ENCODE peak calls at places on chromosome 5, in four cellular contexts. W is K562, L is HepG2, Q is GM12878. E is an unnamed sample.

GRCh38 chr5:63916786-63917185 is 45.5 kb downstream of the HTR1A start:
- DNase-seq in W (no peak), L (no peak), Q (no peak), E (no peak)

GRCh38 chr5:85148701-85149100 is 764.0 kb upstream of the EDIL3 start:
- DNase-seq in W (no peak), L (no peak), Q (no peak), E (no peak)

GRCh38 chr5:135436856-135437795 is 10.0 kb downstream of the DCANP1 start:
- DNase-seq in W (peak), L (no peak), Q (no peak), E (no peak)

GRCh38 chr5:173864126-173865075 is 23.7 kb upstream of the CPEB4 start:
- DNase-seq in W (no peak), L (peak), Q (no peak), E (no peak)

GRCh38 chr5:96049398-96050272 is 88.0 kb upstream of the ELL2 start:
- DNase-seq in W (no peak), L (no peak), Q (no peak), E (no peak)

GRCh38 chr5:167284491-167284890 is 1007.0 kb upstream of the WWC1 start:
- DNase-seq in W (no peak), L (no peak), Q (no peak), E (no peak)

GRCh38 chr5:158382473-158382872 is 523.5 kb upstream of the CLINT1 start:
- DNase-seq in W (no peak), L (no peak), Q (no peak), E (no peak)

GRCh38 chr5:135866044-135866443 is 29.6 kb downstream of the IL9 start:
- DNase-seq in W (no peak), L (no peak), Q (no peak), E (no peak)

GRCh38 chr5:179880066-179880650 is 21.5 kb upstream of the MRNIP start:
- DNase-seq in W (no peak), L (no peak), Q (no peak), E (no peak)

GRCh38 chr5:37197340-37198050 is 51.7 kb downstream of the CPLANE1 start:
- DNase-seq in W (no peak), L (no peak), Q (no peak), E (no peak)

GRCh38 chr5:89582768-89583339 is 699.9 kb upstream of the MEF2C start:
- DNase-seq in W (no peak), L (no peak), Q (no peak), E (no peak)

GRCh38 chr5:134503088-134503936 is 22.2 kb upstream of the JADE2 start:
- DNase-seq in W (peak), L (peak), Q (peak), E (peak)

GRCh38 chr5:171418982-171419662 is at the start of gene FGF18:
- DNase-seq in W (peak), L (peak), Q (no peak), E (peak)

GRCh38 chr5:172007795-172008465 is 1.5 kb upstream of the FBXW11 start:
- DNase-seq in W (no peak), L (no peak), Q (no peak), E (no peak)

GRCh38 chr5:82975396-82975795 is 101.8 kb downstream of the TMEM167A start:
- DNase-seq in W (no peak), L (no peak), Q (no peak), E (no peak)

GRCh38 chr5:134874831-134875655 is 872 bp downstream of the TXNDC15 start:
- DNase-seq in W (peak), L (peak), Q (no peak), E (no peak)

GRCh38 chr5:126446498-126447224 is 23.5 kb downstream of the GRAMD2B start:
- DNase-seq in W (no peak), L (no peak), Q (no peak), E (no peak)

GRCh38 chr5:99187611-99188010 is 258.8 kb upstream of the CHD1 start:
- DNase-seq in W (no peak), L (no peak), Q (no peak), E (no peak)

GRCh38 chr5:53578854-53579253 is 18.4 kb downstream of the NDUFS4 start:
- DNase-seq in W (no peak), L (no peak), Q (no peak), E (no peak)

GRCh38 chr5:14476791-14477435 is 104.7 kb upstream of the OTULINL start:
- DNase-seq in W (no peak), L (no peak), Q (no peak), E (no peak)

GRCh38 chr5:178241259-178241658 is 8.7 kb upstream of the PHYKPL start:
- DNase-seq in W (no peak), L (no peak), Q (no peak), E (no peak)

GRCh38 chr5:138506370-138507113 is 36.5 kb downstream of the ETF1 start:
- DNase-seq in W (no peak), L (peak), Q (no peak), E (no peak)

GRCh38 chr5:127959152-127959764 is 124.3 kb upstream of the SLC12A2 start:
- DNase-seq in W (no peak), L (peak), Q (no peak), E (no peak)

GRCh38 chr5:54944364-54944763 is 41.0 kb downstream of the ESM1 start:
- DNase-seq in W (peak), L (no peak), Q (no peak), E (no peak)

GRCh38 chr5:170479484-170479883 is 24.3 kb upstream of the KCNIP1 start:
- DNase-seq in W (no peak), L (no peak), Q (no peak), E (no peak)

GRCh38 chr5:14032944-14033343 is 88.5 kb upstream of the DNAH5 start:
- DNase-seq in W (no peak), L (no peak), Q (no peak), E (no peak)

GRCh38 chr5:137221914-137222313 is 277.2 kb downstream of the SPOCK1 start:
- DNase-seq in W (no peak), L (no peak), Q (no peak), E (no peak)

GRCh38 chr5:177027665-177028064 is 5.2 kb downstream of the ZNF346 start:
- DNase-seq in W (no peak), L (no peak), Q (no peak), E (no peak)

GRCh38 chr5:73464016-73464745 is 15.6 kb upstream of the FOXD1 start:
- DNase-seq in W (no peak), L (no peak), Q (no peak), E (no peak)

GRCh38 chr5:90709323-90710148 is 150.9 kb downstream of the ADGRV1 start:
- DNase-seq in W (peak), L (peak), Q (no peak), E (peak)

GRCh38 chr5:476814-477175 is 33.8 kb downstream of the EXOC3 start:
- DNase-seq in W (no peak), L (no peak), Q (no peak), E (no peak)

GRCh38 chr5:76617229-76617628 is 6.0 kb downstream of the F2RL2 start:
- DNase-seq in W (no peak), L (no peak), Q (no peak), E (no peak)

GRCh38 chr5:36944607-36945225 is 68.1 kb downstream of the NIPBL start:
- DNase-seq in W (peak), L (peak), Q (no peak), E (no peak)

GRCh38 chr5:104352954-104353353 is 790.4 kb upstream of the NUDT12 start:
- DNase-seq in W (no peak), L (no peak), Q (no peak), E (no peak)
- TF ChIP-seq CBFB in W (no peak), L (no peak), Q (no peak), E (no peak)

DNA sequence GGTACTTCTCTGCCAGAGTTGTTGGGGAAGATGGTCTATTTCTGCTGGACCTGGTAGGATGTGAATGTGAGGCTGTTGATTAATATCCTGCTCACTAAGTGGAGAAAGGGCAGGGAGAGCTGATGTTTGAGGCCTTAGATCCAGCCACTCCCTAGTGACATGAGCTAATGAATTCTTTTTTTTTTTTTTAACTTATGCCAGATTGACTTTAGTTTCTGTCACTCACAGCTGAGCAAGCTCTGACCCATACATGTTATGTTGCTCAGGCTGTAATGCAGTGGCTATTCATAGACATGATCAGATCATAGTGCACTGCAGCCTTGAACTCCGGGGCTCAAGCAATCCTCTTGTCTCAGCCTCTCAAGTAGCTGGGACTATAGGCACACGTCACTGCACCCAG is 75.1 kb upstream of the SPRY4 start:
- DNase-seq in W (no peak), L (no peak), Q (no peak), E (no peak)
- TF ChIP-seq CBFB in W (no peak), L (no peak), Q (no peak), E (no peak)

GRCh38 chr5:156326718-156327259 is at the start of gene SGCD:
- DNase-seq in W (no peak), L (no peak), Q (no peak), E (no peak)
- TF ChIP-seq CBFB in W (no peak), L (no peak), Q (no peak), E (no peak)

GRCh38 chr5:31703757-31704156 is 64.8 kb downstream of the PDZD2 start:
- DNase-seq in W (no peak), L (no peak), Q (no peak), E (no peak)

GRCh38 chr5:31702709-31703108 is 63.8 kb downstream of the PDZD2 start:
- DNase-seq in W (no peak), L (no peak), Q (no peak), E (no peak)

GRCh38 chr5:31706186-31706585 is 67.3 kb downstream of the PDZD2 start:
- DNase-seq in W (no peak), L (no peak), Q (no peak), E (no peak)

GRCh38 chr5:31698667-31699066 is 59.7 kb downstream of the PDZD2 start:
- DNase-seq in W (no peak), L (no peak), Q (no peak), E (no peak)

DNA sequence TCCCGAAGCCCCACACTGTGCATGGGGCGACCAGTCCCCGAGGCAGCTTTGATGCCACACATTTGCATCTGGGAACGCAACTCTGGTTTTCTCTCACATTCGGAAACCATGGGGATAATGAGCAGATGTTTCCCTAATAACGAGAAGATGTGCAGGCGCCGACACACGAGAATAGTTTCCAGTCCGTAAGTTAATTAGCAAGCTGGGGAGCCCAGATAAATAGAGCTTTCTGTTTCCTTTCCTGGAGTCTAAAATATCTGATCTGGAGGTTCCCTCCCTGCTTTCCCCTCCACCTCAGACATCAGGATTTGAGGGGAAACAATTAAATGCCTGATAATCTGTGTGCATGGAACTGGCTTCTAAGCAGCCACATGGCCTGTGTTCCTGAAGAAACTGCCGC is 62.7 kb downstream of the PDZD2 start:
- DNase-seq in W (no peak), L (no peak), Q (no peak), E (no peak)
- TF ChIP-seq CBFB in W (no peak), L (no peak), Q (no peak), E (no peak)

DNA sequence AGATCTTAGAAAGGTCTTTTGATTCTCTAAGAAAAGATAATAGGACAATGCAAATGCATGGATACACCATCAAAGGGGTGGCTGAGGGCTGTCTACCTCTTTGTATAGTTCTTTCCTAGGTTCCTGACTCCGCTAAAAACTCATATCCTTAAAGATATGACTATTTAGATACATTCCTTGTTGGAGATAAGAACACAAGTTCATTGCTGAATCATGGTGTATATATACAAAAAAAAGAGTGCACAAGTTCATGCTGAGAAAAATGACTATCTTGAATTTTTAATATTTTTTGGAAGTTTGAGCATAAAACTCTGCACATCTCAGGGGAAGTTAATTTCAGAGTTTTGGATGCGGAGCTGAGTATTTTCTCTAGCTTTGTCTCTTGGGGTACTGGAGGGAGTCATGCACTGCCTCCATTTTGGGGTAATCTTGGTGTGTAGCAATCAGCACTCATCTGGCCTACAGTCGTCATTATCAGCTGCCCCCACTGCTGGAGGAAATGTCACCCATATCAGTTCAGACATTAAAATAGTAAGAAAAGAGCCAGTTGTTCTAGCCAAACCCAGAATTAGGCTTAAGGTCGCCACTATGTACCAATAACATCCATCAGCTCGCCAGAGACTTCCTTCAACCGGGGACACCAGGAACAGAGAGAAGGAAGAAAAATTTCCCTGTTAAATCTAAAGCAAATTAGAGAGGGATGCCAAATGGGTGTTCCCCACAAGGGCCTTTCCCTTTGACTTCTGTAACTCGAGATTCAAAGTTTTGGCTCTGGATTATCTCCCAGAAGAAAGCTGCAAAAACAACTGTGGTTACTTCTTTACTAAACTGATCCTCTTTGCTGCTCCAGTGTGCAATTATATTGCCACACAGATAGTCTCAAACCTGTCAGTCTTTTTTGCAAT is 49.0 kb downstream of the PTTG1 start:
- DNase-seq in W (no peak), L (no peak), Q (no peak), E (no peak)
- TF ChIP-seq CBFB in W (no peak), L (no peak), Q (no peak), E (no peak)

DNA sequence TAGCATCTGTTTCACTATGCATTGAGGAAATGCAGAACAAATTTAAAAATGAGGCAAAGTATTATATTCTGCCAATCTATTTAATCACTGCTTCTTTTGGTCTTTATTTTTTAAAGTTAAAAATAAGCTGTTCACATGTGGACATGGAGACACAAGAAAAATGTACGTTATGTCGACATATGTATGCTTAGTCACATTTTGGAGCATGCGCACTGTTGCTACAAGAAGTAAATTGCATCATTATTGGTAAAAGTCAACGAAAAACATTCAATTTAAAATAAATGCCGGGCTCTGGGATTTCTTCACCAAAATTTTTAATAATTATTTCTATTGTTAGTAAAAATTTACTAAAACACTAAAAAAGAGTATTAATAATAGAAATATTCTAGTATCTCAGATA is 876.3 kb upstream of the CTNND2 start:
- DNase-seq in W (no peak), L (no peak), Q (no peak), E (no peak)
- TF ChIP-seq CBFB in W (no peak), L (no peak), Q (no peak), E (no peak)

DNA sequence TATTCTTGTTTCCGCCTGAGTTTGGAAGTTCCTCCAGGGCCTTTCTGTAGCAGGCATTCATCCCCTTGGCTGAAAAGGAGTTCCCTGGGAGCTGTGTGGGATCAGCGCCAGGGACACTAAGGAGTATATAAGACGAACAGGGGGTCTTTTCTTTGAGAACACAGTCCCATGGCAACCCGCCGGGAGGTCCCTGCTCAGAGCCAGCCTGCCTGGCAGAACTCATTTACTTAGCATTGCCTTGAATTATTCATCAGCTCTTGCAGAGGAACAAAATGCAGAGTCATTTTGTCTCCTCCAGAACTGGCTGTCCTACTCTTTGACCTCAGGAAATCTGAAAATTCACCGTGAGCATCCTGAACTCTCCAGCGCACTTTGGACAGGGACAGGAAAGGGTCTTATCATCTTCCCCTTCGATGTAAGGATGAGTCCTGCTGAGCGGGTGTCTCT is 120.4 kb upstream of the OSMR start:
- DNase-seq in W (no peak), L (no peak), Q (no peak), E (no peak)
- TF ChIP-seq CBFB in W (no peak), L (no peak), Q (no peak), E (no peak)

DNA sequence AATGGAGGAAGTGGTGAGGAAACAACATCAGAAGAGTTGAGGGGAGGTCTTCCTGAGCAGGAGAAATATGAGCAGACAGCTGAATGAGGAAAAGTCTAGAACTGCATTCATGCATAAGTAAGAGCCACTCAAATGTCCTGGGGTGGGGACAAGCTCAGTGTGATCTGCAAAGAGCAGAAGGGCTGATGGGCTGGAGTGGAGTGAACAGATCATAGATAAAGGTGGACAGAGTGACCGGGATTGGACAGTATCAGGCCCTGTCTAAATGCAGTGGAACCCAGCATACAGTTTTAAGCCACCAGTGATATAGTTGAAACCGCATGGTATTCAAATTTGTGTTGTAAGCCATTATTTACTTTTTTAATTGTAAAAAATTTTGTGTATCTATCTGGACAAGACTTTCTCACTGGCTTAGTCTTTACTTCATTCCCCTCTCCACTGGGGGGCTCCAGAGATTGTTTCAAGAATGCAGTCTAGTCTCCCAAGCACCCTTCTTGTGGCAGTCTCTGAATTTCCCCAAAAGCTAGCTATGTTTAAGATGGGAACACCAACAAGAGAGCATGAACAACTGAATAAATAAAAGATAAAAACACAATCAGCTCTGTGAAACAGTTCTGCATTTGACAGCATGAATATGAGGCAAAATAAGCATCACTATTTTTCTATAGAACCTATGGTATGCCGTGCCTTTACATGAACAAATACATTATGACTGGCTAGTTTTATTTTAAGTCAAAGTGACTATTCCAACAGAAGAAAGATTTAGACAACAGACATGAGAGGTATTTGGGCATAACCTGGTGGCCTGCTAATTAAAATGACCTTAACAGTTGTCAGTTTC is 10.7 kb upstream of the STK32A start:
- DNase-seq in W (no peak), L (peak), Q (no peak), E (peak)
- TF ChIP-seq CBFB in W (no peak), L (no peak), Q (no peak), E (no peak)

DNA sequence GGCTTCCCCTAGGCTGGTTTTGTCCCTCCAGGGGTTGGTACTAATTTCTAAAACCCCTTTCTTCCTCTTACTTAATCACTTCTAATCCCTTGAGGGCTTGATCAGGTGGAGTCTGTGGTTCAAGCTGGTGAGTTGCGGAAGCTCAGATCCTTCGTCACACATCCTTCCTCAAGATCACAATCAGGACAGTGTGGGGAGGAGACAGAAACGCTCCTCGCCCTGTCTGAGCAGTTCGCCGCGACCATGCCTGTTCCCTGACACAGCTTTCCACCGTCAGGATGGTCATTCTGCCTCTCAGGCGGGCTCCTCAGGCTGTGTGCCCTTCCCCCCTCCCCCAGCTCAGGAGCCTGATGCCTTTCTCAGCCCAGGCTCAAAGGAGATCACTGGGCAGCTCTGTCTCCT is 24.3 kb downstream of the CPLX2 start:
- DNase-seq in W (no peak), L (no peak), Q (peak), E (no peak)
- TF ChIP-seq CBFB in W (no peak), L (no peak), Q (no peak), E (no peak)

E was measured in WTC11.